ENCODE peak calls at places on chromosomes 3 and 15, in eight cellular contexts. P is HEK293T, C is GF-D8, H is AG08395, N is H9, K is AG04449, F is DMS153, B is NCI-H2171. I is an unnamed sample.

GRCh38 chr3:189772584-189772983 is 141.4 kb downstream of the TP63 start:
- DNase-seq in K (no peak), H (peak; percentile 5), C (no peak), B (no peak), N (no peak), F (no peak), P (no peak), I (no peak)

GRCh38 chr3:177338697-177339219 is 141.5 kb upstream of the TBL1XR1 start:
- DNase-seq in N (no peak), H (no peak), C (peak; percentile 99), P (no peak), F (no peak), B (no peak), K (no peak), I (no peak)

GRCh38 chr15:90866161-90866715 is 2.1 kb upstream of the FURIN start:
- DNase-seq in K (no peak), H (no peak), F (peak; percentile 4), B (no peak), C (no peak), P (no peak), N (peak; percentile 14), I (no peak)

GRCh38 chr15:44836094-44836493 is 99.8 kb downstream of the TRIM69 start:
- DNase-seq in P (no peak), C (no peak), F (no peak), H (no peak), B (no peak), K (no peak), N (no peak), I (no peak)

GRCh38 chr3:168847293-168847883 is 751.7 kb upstream of the GOLIM4 start:
- DNase-seq in C (no peak), K (no peak), B (peak; percentile 13), H (peak; percentile 18), F (peak; percentile 19), P (peak; percentile 29), N (no peak), I (no peak)

GRCh38 chr3:48546203-48546829 is 10.3 kb downstream of the PFKFB4 start:
- DNase-seq in H (no peak), C (no peak), F (no peak), P (no peak), K (no peak), N (no peak), B (no peak), I (no peak)

GRCh38 chr3:147387550-147388394 is 18.6 kb downstream of the ZIC4 start:
- DNase-seq in K (no peak), B (no peak), P (no peak), F (no peak), H (no peak), N (no peak), C (no peak), I (no peak)

GRCh38 chr3:138364356-138365252 is 16.2 kb downstream of the MRAS start:
- DNase-seq in P (no peak), B (no peak), C (no peak), N (no peak), K (no peak), F (no peak), H (no peak), I (no peak)

GRCh38 chr15:71385469-71385868 is 270.2 kb downstream of the THSD4 start:
- DNase-seq in B (no peak), H (no peak), F (peak; percentile 18), N (no peak), K (no peak), C (no peak), P (no peak), I (no peak)

GRCh38 chr3:27216295-27216694 is 152.9 kb downstream of the NEK10 start:
- DNase-seq in C (no peak), H (no peak), B (no peak), P (no peak), K (no peak), F (no peak), N (no peak), I (no peak)

GRCh38 chr3:138705675-138706074 is 97.1 kb downstream of the FAIM start:
- DNase-seq in P (no peak), K (no peak), B (no peak), N (no peak), C (no peak), H (no peak), F (no peak), I (no peak)

I was measured in activated B cell treated with CpG ODN at 0.5 μM for 24 hours.